ENCODE peak calls at places on chromosomes 6 and 20, in four cellular contexts. One of them, this sample, is unnamed. For H3K9me3, the result is how much of the 10 kb centered on the place peaks cover.

GRCh38 chr20:38779247-38780097 is 26.0 kb upstream of the PPP1R16B start:
- DNase-seq in hepatocyte: peak
- DNase-seq in neuronal stem cell: no peak
- DNase-seq in HCT116: peak
- DNase-seq in this sample: peak

GRCh38 chr20:10992776-10993175 is 319.0 kb upstream of the JAG1 start:
- DNase-seq in neuronal stem cell: no peak
- DNase-seq in hepatocyte: no peak
- DNase-seq in HCT116: no peak
- DNase-seq in this sample: no peak

GRCh38 chr6:42441661-42442081 is 10.1 kb downstream of the TRERF1 start:
- DNase-seq in HCT116: no peak
- DNase-seq in hepatocyte: peak
- DNase-seq in neuronal stem cell: peak
- DNase-seq in this sample: peak

GRCh38 chr6:35782424-35782823 is 1.6 kb downstream of the CLPSL1 start:
- DNase-seq in HCT116: no peak
- DNase-seq in hepatocyte: no peak
- DNase-seq in neuronal stem cell: no peak
- DNase-seq in this sample: no peak

GRCh38 chr6:163643866-163644265 is 229.3 kb downstream of the QKI start:
- DNase-seq in hepatocyte: no peak
- DNase-seq in neuronal stem cell: no peak
- DNase-seq in HCT116: no peak
- DNase-seq in this sample: no peak

GRCh38 chr6:19837511-19838441 is 606 bp downstream of the ID4 start:
- DNase-seq in hepatocyte: peak
- DNase-seq in HCT116: no peak
- DNase-seq in neuronal stem cell: peak
- DNase-seq in this sample: no peak

GRCh38 chr6:13870185-13870584 is 54.6 kb upstream of the RNF182 start:
- DNase-seq in hepatocyte: no peak
- DNase-seq in neuronal stem cell: no peak
- DNase-seq in HCT116: no peak
- DNase-seq in this sample: no peak

GRCh38 chr20:59253779-59254319 is 46.6 kb upstream of the EDN3 start:
- DNase-seq in neuronal stem cell: no peak
- DNase-seq in HCT116: no peak
- DNase-seq in hepatocyte: no peak
- DNase-seq in this sample: no peak

GRCh38 chr20:47540443-47541354 is 39.0 kb downstream of the NCOA3 start:
- DNase-seq in hepatocyte: peak
- DNase-seq in neuronal stem cell: no peak
- DNase-seq in HCT116: peak
- DNase-seq in this sample: no peak

GRCh38 chr6:122749451-122750050 is 30.0 kb upstream of the FABP7 start:
- DNase-seq in HCT116: no peak
- DNase-seq in hepatocyte: no peak
- DNase-seq in neuronal stem cell: no peak
- DNase-seq in this sample: no peak

GRCh38 chr6:169738204-169738971 is 13.0 kb downstream of the DYNLT2 start:
- DNase-seq in neuronal stem cell: no peak
- DNase-seq in HCT116: no peak
- DNase-seq in hepatocyte: no peak
- DNase-seq in this sample: no peak

GRCh38 chr6:25035451-25036435 is 100.0 kb upstream of the RIPOR2 start:
- DNase-seq in HCT116: no peak
- DNase-seq in neuronal stem cell: no peak
- DNase-seq in hepatocyte: no peak
- DNase-seq in this sample: no peak

GRCh38 chr20:51014797-51015722 is 7.8 kb downstream of the KCNG1 start:
- DNase-seq in hepatocyte: peak
- DNase-seq in HCT116: no peak
- DNase-seq in neuronal stem cell: peak
- DNase-seq in this sample: peak

GRCh38 chr6:127198549-127198948 is 68.1 kb upstream of the RNF146 start:
- DNase-seq in neuronal stem cell: no peak
- DNase-seq in hepatocyte: no peak
- DNase-seq in HCT116: no peak
- DNase-seq in this sample: no peak

GRCh38 chr6:66403965-66404364 is 696.9 kb upstream of the EYS start:
- DNase-seq in neuronal stem cell: no peak
- DNase-seq in hepatocyte: no peak
- DNase-seq in HCT116: no peak
- DNase-seq in this sample: no peak

GRCh38 chr20:18164356-18164755 is 26.7 kb downstream of the KAT14 start:
- DNase-seq in neuronal stem cell: no peak
- DNase-seq in hepatocyte: no peak
- DNase-seq in HCT116: no peak
- DNase-seq in this sample: no peak

GRCh38 chr6:36319436-36319762 is 17.3 kb downstream of the BNIP5 start:
- DNase-seq in hepatocyte: peak
- DNase-seq in HCT116: no peak
- DNase-seq in neuronal stem cell: no peak
- DNase-seq in this sample: no peak

GRCh38 chr6:132076452-132076851 is 125.3 kb upstream of the CCN2 start:
- DNase-seq in HCT116: no peak
- DNase-seq in hepatocyte: no peak
- DNase-seq in neuronal stem cell: no peak
- DNase-seq in this sample: no peak

GRCh38 chr6:57267586-57268293 is 45.6 kb upstream of the RAB23 start:
- DNase-seq in neuronal stem cell: no peak
- DNase-seq in HCT116: peak
- DNase-seq in hepatocyte: peak
- DNase-seq in this sample: no peak

GRCh38 chr6:21023210-21023609 is 489.0 kb downstream of the CDKAL1 start:
- DNase-seq in neuronal stem cell: no peak
- DNase-seq in hepatocyte: no peak
- DNase-seq in HCT116: no peak
- DNase-seq in this sample: no peak

GRCh38 chr20:63082939-63083735 is 76.4 kb upstream of the BHLHE23 start:
- DNase-seq in HCT116: no peak
- DNase-seq in hepatocyte: no peak
- DNase-seq in neuronal stem cell: no peak
- DNase-seq in this sample: no peak

GRCh38 chr6:84652356-84653026 is 111.9 kb downstream of the TBX18 start:
- DNase-seq in HCT116: no peak
- DNase-seq in hepatocyte: no peak
- DNase-seq in neuronal stem cell: no peak
- DNase-seq in this sample: no peak

GRCh38 chr6:55953384-55953783 is 78.0 kb upstream of the BMP5 start:
- DNase-seq in neuronal stem cell: no peak
- DNase-seq in hepatocyte: peak
- DNase-seq in HCT116: peak
- DNase-seq in this sample: no peak

GRCh38 chr20:50394569-50394968 is 115.6 kb upstream of the PTPN1 start:
- DNase-seq in hepatocyte: no peak
- DNase-seq in neuronal stem cell: no peak
- DNase-seq in HCT116: no peak
- DNase-seq in this sample: no peak

GRCh38 chr20:46123482-46124245 is 5.5 kb downstream of the CD40 start:
- DNase-seq in neuronal stem cell: no peak
- DNase-seq in HCT116: no peak
- DNase-seq in hepatocyte: no peak
- DNase-seq in this sample: no peak

GRCh38 chr20:50992733-50993457 is 30.0 kb downstream of the KCNG1 start:
- DNase-seq in HCT116: peak
- DNase-seq in hepatocyte: peak
- DNase-seq in neuronal stem cell: peak
- DNase-seq in this sample: peak

GRCh38 chr6:21597706-21598273 is 4.2 kb downstream of the SOX4 start:
- DNase-seq in neuronal stem cell: no peak
- DNase-seq in hepatocyte: no peak
- DNase-seq in HCT116: no peak
- DNase-seq in this sample: no peak

GRCh38 chr6:100078509-100078908 is 84.5 kb upstream of the MCHR2 start:
- DNase-seq in neuronal stem cell: peak
- DNase-seq in hepatocyte: peak
- DNase-seq in HCT116: peak
- DNase-seq in this sample: peak

GRCh38 chr6:159169193-159169555 is at the start of gene FNDC1:
- DNase-seq in hepatocyte: peak
- DNase-seq in HCT116: no peak
- DNase-seq in neuronal stem cell: peak
- DNase-seq in this sample: no peak

GRCh38 chr20:2914160-2914559 is 40.9 kb downstream of the PTPRA start:
- DNase-seq in neuronal stem cell: no peak
- DNase-seq in hepatocyte: peak
- DNase-seq in HCT116: no peak
- DNase-seq in this sample: no peak

GRCh38 chr20:957544-957943 is 41.4 kb upstream of the ANGPT4 start:
- DNase-seq in HCT116: no peak
- DNase-seq in hepatocyte: no peak
- DNase-seq in neuronal stem cell: no peak
- DNase-seq in this sample: no peak

GRCh38 chr6:14383393-14384174 is 266.0 kb downstream of the CD83 start:
- DNase-seq in neuronal stem cell: no peak
- DNase-seq in hepatocyte: no peak
- DNase-seq in HCT116: no peak
- DNase-seq in this sample: no peak

GRCh38 chr6:61745994-61746393 is 540.0 kb downstream of the KHDRBS2 start:
- DNase-seq in HCT116: no peak
- DNase-seq in neuronal stem cell: no peak
- DNase-seq in hepatocyte: no peak
- DNase-seq in this sample: no peak

GRCh38 chr6:149884215-149884614 is 13.7 kb downstream of the RAET1E start:
- DNase-seq in neuronal stem cell: no peak
- DNase-seq in HCT116: no peak
- DNase-seq in hepatocyte: peak
- DNase-seq in this sample: no peak

GRCh38 chr6:139862311-139862710 is 487.9 kb upstream of the CITED2 start:
- DNase-seq in HCT116: no peak
- DNase-seq in hepatocyte: no peak
- DNase-seq in neuronal stem cell: no peak
- DNase-seq in this sample: no peak

GRCh38 chr20:32006841-32007786 is 3.1 kb upstream of the CCM2L start:
- DNase-seq in HCT116: no peak
- DNase-seq in hepatocyte: no peak
- DNase-seq in neuronal stem cell: no peak
- DNase-seq in this sample: no peak

GRCh38 chr20:19628570-19629134 is 129.4 kb upstream of the RIN2 start:
- DNase-seq in HCT116: peak
- DNase-seq in hepatocyte: peak
- DNase-seq in neuronal stem cell: peak
- DNase-seq in this sample: peak

GRCh38 chr6:38215225-38215624 is 395.7 kb downstream of the ZFAND3 start:
- DNase-seq in HCT116: no peak
- DNase-seq in neuronal stem cell: no peak
- DNase-seq in hepatocyte: no peak
- DNase-seq in this sample: no peak

GRCh38 chr20:63246490-63247284 is 7.6 kb downstream of the NKAIN4 start:
- DNase-seq in HCT116: no peak
- DNase-seq in neuronal stem cell: no peak
- DNase-seq in hepatocyte: no peak
- DNase-seq in this sample: no peak

GRCh38 chr20:37457928-37458327 is 63.1 kb upstream of the NNAT start:
- DNase-seq in neuronal stem cell: no peak
- DNase-seq in HCT116: no peak
- DNase-seq in hepatocyte: no peak
- DNase-seq in this sample: no peak
- H3K9me3 ChIP-seq in neuronal stem cell: under half
- H3K9me3 ChIP-seq in HCT116: under half
- H3K9me3 ChIP-seq in hepatocyte: under half
- H3K9me3 ChIP-seq in this sample: under half

DNA sequence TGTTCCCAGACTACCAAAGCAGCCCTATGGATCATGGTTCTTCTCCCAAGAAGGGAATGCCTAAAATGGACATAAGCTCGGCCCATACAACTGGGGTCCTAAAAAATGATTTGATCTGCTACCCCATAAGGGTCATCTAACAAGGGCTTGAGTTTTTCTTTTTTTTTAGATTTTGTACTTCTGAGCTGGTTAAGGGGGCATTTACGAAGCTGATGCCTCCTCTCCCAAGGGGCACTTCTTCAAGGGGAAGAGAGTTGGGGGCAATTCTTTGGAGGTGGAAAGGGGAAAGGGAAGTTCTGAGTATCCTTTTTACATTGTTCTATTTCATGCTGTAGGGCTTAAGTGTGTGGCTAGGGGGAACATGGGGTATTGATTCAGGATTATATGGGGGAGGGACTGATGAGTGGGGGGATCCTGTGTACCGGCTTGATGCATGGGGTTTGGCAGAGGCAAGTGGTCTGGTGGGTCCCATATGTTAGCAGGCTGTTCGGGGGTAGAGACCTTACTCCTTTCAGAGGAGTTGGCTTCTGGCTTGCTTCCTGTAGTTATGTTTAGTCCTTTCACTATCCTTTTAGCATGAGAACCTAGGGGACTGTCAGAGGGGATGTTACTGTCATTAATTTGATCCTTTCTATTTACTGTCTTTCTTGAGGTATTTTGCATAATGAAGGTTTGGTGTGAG is 8.1 kb upstream of the ZNFX1 start:
- DNase-seq in HCT116: no peak
- DNase-seq in hepatocyte: no peak
- DNase-seq in neuronal stem cell: no peak
- DNase-seq in this sample: no peak
- H3K9me3 ChIP-seq in HCT116: under half
- H3K9me3 ChIP-seq in hepatocyte: under half
- H3K9me3 ChIP-seq in neuronal stem cell: half or more
- H3K9me3 ChIP-seq in this sample: half or more

GRCh38 chr20:56003966-56004365 is 1.4 kb downstream of the CBLN4 start:
- DNase-seq in neuronal stem cell: peak
- DNase-seq in HCT116: no peak
- DNase-seq in hepatocyte: peak
- DNase-seq in this sample: no peak
- H3K9me3 ChIP-seq in neuronal stem cell: under half
- H3K9me3 ChIP-seq in HCT116: under half
- H3K9me3 ChIP-seq in hepatocyte: under half
- H3K9me3 ChIP-seq in this sample: under half

GRCh38 chr6:135481786-135482369 is 15.7 kb downstream of the AHI1 start:
- DNase-seq in HCT116: no peak
- DNase-seq in neuronal stem cell: no peak
- DNase-seq in hepatocyte: no peak
- DNase-seq in this sample: no peak
- H3K9me3 ChIP-seq in HCT116: under half
- H3K9me3 ChIP-seq in neuronal stem cell: half or more
- H3K9me3 ChIP-seq in hepatocyte: under half
- H3K9me3 ChIP-seq in this sample: half or more

GRCh38 chr6:144675231-144675861 is 390.2 kb downstream of the UTRN start:
- DNase-seq in HCT116: no peak
- DNase-seq in hepatocyte: peak
- DNase-seq in neuronal stem cell: no peak
- DNase-seq in this sample: no peak

GRCh38 chr6:144678844-144679243 is 393.7 kb downstream of the UTRN start:
- DNase-seq in HCT116: no peak
- DNase-seq in hepatocyte: no peak
- DNase-seq in neuronal stem cell: no peak
- DNase-seq in this sample: no peak

GRCh38 chr6:144673807-144674206 is 388.7 kb downstream of the UTRN start:
- DNase-seq in neuronal stem cell: no peak
- DNase-seq in hepatocyte: no peak
- DNase-seq in HCT116: no peak
- DNase-seq in this sample: no peak
- H3K9me3 ChIP-seq in neuronal stem cell: under half
- H3K9me3 ChIP-seq in hepatocyte: under half
- H3K9me3 ChIP-seq in HCT116: under half
- H3K9me3 ChIP-seq in this sample: under half

This sample was measured in NT2/D1.